ENCODE peak calls at places on chromosomes 1 and 21, in five cellular contexts. Q is HCT116; A is NK-92 treated with Interleukin-12 subunit alpha and Interleukin-12 subunit beta, amount 100 ng/mL, for 24 hours; N is stimulated activated CD8-positive, alpha-beta memory T cell treated with anti-CD3 and anti-CD28 coated beads, Interleukin-4, amount 100 ng/mL, for 48 hours; M is T follicular helper cell. T is an unnamed sample.

GRCh38 chr21:42703173-42703908 is 49.9 kb downstream of the PDE9A start:
- DNase-seq in M (no peak), A (no peak), N (no peak), Q (no peak), T (no peak)

GRCh38 chr1:96521994-96522760 is 199.4 kb upstream of the PTBP2 start:
- DNase-seq in A (no peak), M (no peak), N (no peak), Q (no peak), T (no peak)

GRCh38 chr1:15220825-15221431 is 26.1 kb upstream of the FHAD1 start:
- DNase-seq in N (no peak), M (no peak), Q (no peak), A (no peak), T (no peak)

GRCh38 chr1:63868220-63868897 is 94.5 kb downstream of the ROR1 start:
- DNase-seq in N (no peak), M (no peak), Q (peak; percentile 51), A (no peak), T (no peak)

GRCh38 chr1:94936861-94937620 is 10.1 kb upstream of the CNN3 start:
- DNase-seq in Q (no peak), M (no peak), A (no peak), N (no peak), T (no peak)

GRCh38 chr1:28898267-28898955 is 16.0 kb upstream of the EPB41 start:
- DNase-seq in Q (no peak), A (no peak), M (no peak), N (no peak), T (peak; percentile 14)

GRCh38 chr1:34792424-34792823 is 375 bp upstream of the GJA4 start:
- DNase-seq in Q (no peak), M (no peak), N (no peak), A (no peak), T (no peak)

GRCh38 chr21:45397381-45397780 is 7.6 kb upstream of the COL18A1 start:
- DNase-seq in N (no peak), A (no peak), Q (no peak), M (no peak), T (no peak)

GRCh38 chr1:70762386-70762785 is 285.2 kb downstream of the PTGER3 start:
- DNase-seq in A (no peak), M (no peak), Q (no peak), N (no peak), T (no peak)

GRCh38 chr21:35563885-35564451 is 496.4 kb downstream of the SETD4 start:
- DNase-seq in N (no peak), A (no peak), Q (no peak), M (no peak), T (no peak)

GRCh38 chr1:228088586-228089498 is 6.3 kb downstream of the ARF1 start:
- DNase-seq in A (no peak), M (no peak), N (no peak), Q (no peak), T (no peak)

GRCh38 chr21:14956826-14957225 is 108.0 kb downstream of the NRIP1 start:
- DNase-seq in N (no peak), A (no peak), M (no peak), Q (no peak), T (no peak)

GRCh38 chr1:184649500-184649899 is 105.2 kb downstream of the EDEM3 start:
- DNase-seq in N (no peak), A (no peak), M (no peak), Q (no peak), T (no peak)

GRCh38 chr21:44931501-44932365 is 8.1 kb upstream of the SLX9 start:
- DNase-seq in Q (no peak), M (no peak), A (no peak), N (peak; percentile 50), T (no peak)

GRCh38 chr1:109640285-109640865 is 15.5 kb upstream of the GSTM4 start:
- DNase-seq in Q (no peak), M (peak; percentile 81), A (peak; percentile 69), N (peak; percentile 100), T (peak; percentile 60)

GRCh38 chr1:107782192-107782845 is 182.7 kb downstream of the VAV3 start:
- DNase-seq in Q (peak; percentile 34), N (peak; percentile 36), A (no peak), M (peak; percentile 14), T (peak; percentile 26)

GRCh38 chr1:240254006-240254405 is 162.3 kb downstream of the FMN2 start:
- DNase-seq in N (no peak), A (no peak), M (no peak), Q (no peak), T (no peak)

GRCh38 chr1:13943055-13943454 is 243.1 kb downstream of the PRDM2 start:
- DNase-seq in N (no peak), Q (no peak), M (no peak), A (no peak), T (no peak)

GRCh38 chr1:114718661-114719423 is 2.3 kb upstream of the NRAS start:
- DNase-seq in A (no peak), M (no peak), Q (no peak), N (peak; percentile 43), T (no peak)

GRCh38 chr21:38950388-38951094 is 144.8 kb downstream of the ETS2 start:
- DNase-seq in M (no peak), N (no peak), A (no peak), Q (no peak), T (no peak)

T was measured in NCI-H1105.